ENCODE peak calls at places on chromosomes 6 and 20, in seven cellular contexts. F is uterus, H is adrenal gland, I is mammary epithelial cell, B is esophagus squamous epithelium, N is neural progenitor cell, W is testis. Z is an unnamed sample. For H3K4me1, the result is how much of the 10 kb centered on the place peaks cover.

GRCh38 chr20:64080013-64080812 is at the start of gene OPRL1:
- DNase-seq in I (no peak), W (no peak), F (no peak), N (peak), H (peak), B (no peak), Z (no peak)

GRCh38 chr6:79335133-79335674 is 100.7 kb upstream of the HMGN3 start:
- DNase-seq in N (no peak), W (no peak), B (no peak), I (peak), F (no peak), H (no peak), Z (no peak)

GRCh38 chr20:62796699-62797491 is 622 bp downstream of the MRGBP start:
- DNase-seq in N (no peak), B (no peak), I (no peak), F (no peak), H (peak), W (no peak), Z (no peak)

GRCh38 chr20:46946796-46947195 is 52.2 kb downstream of the EYA2 start:
- DNase-seq in I (no peak), H (no peak), N (no peak), W (no peak), B (no peak), F (no peak), Z (no peak)

GRCh38 chr20:1941226-1941625 is 46.0 kb downstream of the SIRPA start:
- DNase-seq in H (peak), B (no peak), W (no peak), N (no peak), F (no peak), I (peak), Z (no peak)

GRCh38 chr20:10671221-10671849 is 2.5 kb downstream of the JAG1 start:
- DNase-seq in F (peak), I (peak), H (peak), N (peak), B (peak), W (peak), Z (peak)

GRCh38 chr6:121498481-121499276 is 63.2 kb downstream of the GJA1 start:
- DNase-seq in B (no peak), H (no peak), N (no peak), I (no peak), W (no peak), F (peak), Z (no peak)

GRCh38 chr20:51525241-51526104 is 17.0 kb downstream of the NFATC2 start:
- DNase-seq in F (no peak), B (no peak), I (no peak), H (peak), N (no peak), W (no peak), Z (no peak)

GRCh38 chr20:18985551-18985950 is 172.0 kb downstream of the SCP2D1 start:
- DNase-seq in B (no peak), W (no peak), H (no peak), F (no peak), I (peak), N (no peak), Z (no peak)

GRCh38 chr6:131636880-131637792 is at the start of gene ENPP3:
- DNase-seq in H (no peak), B (no peak), W (no peak), I (no peak), N (no peak), F (no peak), Z (no peak)

GRCh38 chr20:63501818-63502670 is 3.2 kb upstream of the EEF1A2 start:
- DNase-seq in B (no peak), H (no peak), I (no peak), F (no peak), W (peak), N (peak), Z (peak)

GRCh38 chr6:150940951-150941350 is 75.4 kb downstream of the MTHFD1L start:
- DNase-seq in B (no peak), W (no peak), N (no peak), I (no peak), F (no peak), H (peak), Z (no peak)

GRCh38 chr6:87473419-87473903 is 687 bp downstream of the SLC35A1 start:
- DNase-seq in W (peak), F (no peak), I (peak), H (no peak), B (no peak), N (peak), Z (peak)

GRCh38 chr6:85417336-85417735 is 32.5 kb upstream of the NT5E start:
- DNase-seq in N (no peak), F (no peak), I (peak), H (no peak), W (no peak), B (no peak), Z (no peak)

GRCh38 chr20:41364236-41364855 is 2.3 kb downstream of the EMILIN3 start:
- DNase-seq in F (no peak), W (no peak), B (no peak), H (no peak), I (no peak), N (no peak), Z (no peak)

GRCh38 chr6:118894425-118895240 is 681 bp downstream of the ASF1A start:
- DNase-seq in N (peak), B (peak), F (peak), I (peak), H (peak), W (peak), Z (peak)

GRCh38 chr6:121817141-121817540 is 381.7 kb downstream of the GJA1 start:
- DNase-seq in N (no peak), B (no peak), F (no peak), I (no peak), W (no peak), H (no peak), Z (no peak)

GRCh38 chr20:46963758-46964181 is 69.1 kb downstream of the EYA2 start:
- DNase-seq in I (peak), N (no peak), F (no peak), B (no peak), H (no peak), W (no peak), Z (no peak)

GRCh38 chr20:50281831-50282591 is 91.4 kb downstream of the CEBPB start:
- DNase-seq in I (no peak), F (no peak), H (peak), B (no peak), N (peak), W (no peak), Z (no peak)

GRCh38 chr6:47810885-47811284 is 29.1 kb downstream of the OPN5 start:
- DNase-seq in N (peak), I (no peak), B (no peak), F (no peak), H (no peak), W (no peak), Z (no peak)

GRCh38 chr6:165847407-165848098 is 184.5 kb upstream of the PDE10A start:
- DNase-seq in B (no peak), I (no peak), H (peak), F (peak), W (peak), N (no peak), Z (no peak)

GRCh38 chr6:53112871-53113270 is 35.8 kb downstream of the GCM1 start:
- DNase-seq in F (no peak), I (peak), H (no peak), N (no peak), B (no peak), W (no peak), Z (no peak)

GRCh38 chr6:111024661-111025060 is 42.8 kb downstream of the RPF2 start:
- DNase-seq in B (no peak), W (no peak), I (no peak), N (no peak), F (no peak), H (no peak), Z (no peak)

GRCh38 chr6:31767096-31767645 is 4.7 kb downstream of the SAPCD1 start:
- DNase-seq in W (no peak), N (no peak), F (no peak), H (no peak), I (no peak), B (no peak), Z (no peak)

GRCh38 chr6:35367646-35368037 is 25.3 kb downstream of the PPARD start:
- DNase-seq in W (no peak), F (no peak), I (no peak), H (no peak), N (no peak), B (no peak), Z (no peak)

GRCh38 chr20:32797160-32797468 is 22.6 kb upstream of the MAPRE1 start:
- DNase-seq in B (no peak), N (no peak), W (no peak), F (no peak), H (no peak), I (no peak), Z (no peak)

GRCh38 chr20:64241061-64241460 is 14.5 kb upstream of the PCMTD2 start:
- DNase-seq in W (no peak), F (no peak), B (no peak), N (no peak), I (no peak), H (no peak), Z (no peak)

GRCh38 chr20:9583151-9583550 is 68.8 kb downstream of the LAMP5 start:
- DNase-seq in H (no peak), F (no peak), B (no peak), W (no peak), N (no peak), I (no peak), Z (no peak)

GRCh38 chr6:41072836-41073202 is at the start of gene NFYA:
- DNase-seq in I (no peak), B (peak), W (no peak), N (peak), F (no peak), H (no peak), Z (no peak)

GRCh38 chr20:11232249-11232648 is 558.5 kb upstream of the JAG1 start:
- DNase-seq in F (no peak), H (no peak), W (no peak), N (no peak), B (no peak), I (no peak), Z (no peak)

GRCh38 chr6:315921-316752 is 23.9 kb downstream of the DUSP22 start:
- DNase-seq in W (no peak), N (no peak), F (no peak), I (no peak), H (no peak), B (no peak), Z (no peak)

GRCh38 chr20:5056801-5057599 is 55.7 kb upstream of the SLC23A2 start:
- DNase-seq in H (peak), W (peak), I (peak), B (no peak), F (no peak), N (no peak), Z (peak)

GRCh38 chr6:142912125-142912524 is 32.9 kb downstream of the HIVEP2 start:
- DNase-seq in I (no peak), W (no peak), N (no peak), F (no peak), H (no peak), B (no peak), Z (no peak)

GRCh38 chr6:80543151-80543550 is 436.7 kb downstream of the BCKDHB start:
- DNase-seq in B (no peak), W (no peak), I (no peak), H (no peak), F (no peak), N (no peak), Z (no peak)

GRCh38 chr6:163865380-163865779 is 450.9 kb downstream of the QKI start:
- DNase-seq in H (no peak), W (no peak), B (no peak), N (no peak), F (no peak), I (no peak), Z (no peak)

GRCh38 chr6:159463440-159463839 is 229.6 kb downstream of the SOD2 start:
- DNase-seq in F (no peak), N (peak), W (no peak), H (no peak), I (peak), B (no peak), Z (no peak)

GRCh38 chr20:63406011-63406410 is 44.9 kb upstream of the CHRNA4 start:
- DNase-seq in I (no peak), W (no peak), H (no peak), N (no peak), F (no peak), B (no peak), Z (no peak)

GRCh38 chr20:4613718-4614620 is 107.7 kb upstream of the PRND start:
- DNase-seq in N (peak), I (peak), H (peak), W (peak), F (peak), B (peak), Z (peak)

DNA sequence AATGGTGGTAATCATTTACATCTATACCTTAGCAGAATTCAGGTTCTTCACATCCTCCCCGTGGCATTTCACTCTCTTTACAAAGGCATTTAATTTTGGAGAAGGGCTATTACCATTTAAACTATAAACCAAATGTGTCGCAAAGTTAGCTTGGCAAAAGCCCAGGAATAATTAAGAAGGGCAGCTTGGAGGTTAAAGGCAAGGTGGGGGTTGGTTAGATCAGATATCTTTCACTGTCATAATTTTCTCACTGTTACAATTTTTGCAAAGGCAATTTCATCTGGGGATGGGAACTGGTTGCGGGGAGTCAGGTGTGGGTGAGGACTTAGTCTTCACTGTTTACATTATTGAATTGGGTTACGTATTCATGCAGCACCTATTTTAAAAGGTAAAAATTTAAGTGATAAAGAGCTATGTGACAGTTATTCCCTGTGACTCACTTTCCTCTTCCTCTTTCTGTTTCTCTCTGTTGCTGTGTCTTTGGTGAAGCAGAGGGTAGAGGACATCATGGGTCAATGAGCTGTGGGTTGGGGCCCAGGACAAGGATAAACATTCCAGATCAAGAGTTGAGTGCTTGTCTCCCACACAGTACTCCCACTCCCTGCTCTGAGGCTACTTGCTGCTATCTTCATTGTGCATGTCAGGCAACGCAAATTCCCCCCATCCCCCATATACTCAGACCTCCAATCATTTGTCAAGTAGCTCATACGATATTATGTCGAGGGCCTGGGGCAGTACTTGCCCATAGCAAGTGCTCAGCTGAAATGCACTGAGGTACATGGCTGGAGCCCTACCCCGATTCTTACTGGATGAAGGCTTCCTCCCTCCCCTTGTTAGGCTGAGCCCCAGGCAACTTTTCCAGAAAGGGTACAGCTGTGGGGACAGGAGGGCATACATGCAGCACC is 223.1 kb upstream of the MYLIP start:
- DNase-seq in H (no peak), F (no peak), B (no peak), I (no peak), W (peak), N (no peak), Z (no peak)
- H3K4me1 ChIP-seq in H (under half), F (under half), B (under half), I (under half), W (under half), N (under half), Z (under half)

GRCh38 chr6:3330199-3330598 is 71.5 kb downstream of the PSMG4 start:
- DNase-seq in N (no peak), I (no peak), H (no peak), B (no peak), W (no peak), F (no peak), Z (no peak)
- TF ChIP-seq CTCF in N (peak), I (no peak), H (no peak), B (no peak), W (no peak), F (no peak), Z (no peak)

GRCh38 chr20:37695684-37696342 is 2.0 kb downstream of the CTNNBL1 start:
- DNase-seq in H (no peak), B (no peak), I (no peak), N (no peak), F (no peak), W (no peak), Z (no peak)
- H3K4me1 ChIP-seq in H (under half), B (under half), I (under half), N (under half), F (under half), W (under half), Z (under half)

GRCh38 chr20:35617397-35618031 is 1.9 kb downstream of the SPAG4 start:
- DNase-seq in F (peak), N (peak), H (peak), I (peak), W (peak), B (no peak), Z (peak)
- TF ChIP-seq CTCF in F (peak), N (peak), H (peak), I (peak), W (peak), B (peak), Z (peak)

DNA sequence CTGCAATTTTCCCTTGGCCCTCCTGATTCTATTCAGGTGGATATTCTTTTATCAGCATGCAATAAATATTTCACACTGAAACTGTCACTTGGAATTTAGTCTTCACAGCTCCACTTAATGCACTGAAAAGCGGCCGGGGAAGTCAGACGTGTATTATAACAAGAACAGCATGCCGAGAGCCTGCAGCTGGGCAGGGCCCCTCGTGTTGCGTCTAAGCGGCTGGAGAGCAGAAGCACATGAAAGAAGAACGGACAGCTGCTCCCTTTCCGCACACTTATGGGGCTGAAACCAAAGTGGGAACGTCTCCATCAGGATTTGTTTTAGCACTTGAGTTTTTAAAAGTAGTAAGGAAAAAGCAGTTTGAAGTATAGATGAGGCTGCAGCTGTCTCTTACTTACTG is 57.2 kb downstream of the LYRM4 start:
- DNase-seq in F (no peak), W (no peak), I (no peak), B (no peak), N (no peak), H (no peak), Z (no peak)
- H3K4me1 ChIP-seq in F (under half), W (under half), I (under half), B (under half), N (half or more), H (under half), Z (half or more)

GRCh38 chr20:14067631-14068030 is 72.3 kb downstream of the MACROD2 start:
- DNase-seq in N (no peak), I (peak), B (no peak), H (no peak), F (no peak), W (no peak), Z (no peak)

GRCh38 chr20:14062786-14063185 is 67.5 kb downstream of the MACROD2 start:
- DNase-seq in B (no peak), N (no peak), I (peak), W (no peak), H (no peak), F (no peak), Z (no peak)

GRCh38 chr20:14064333-14064732 is 69.0 kb downstream of the MACROD2 start:
- DNase-seq in N (no peak), H (no peak), W (no peak), F (no peak), I (no peak), B (no peak), Z (no peak)

GRCh38 chr20:14064921-14065320 is 69.6 kb downstream of the MACROD2 start:
- DNase-seq in B (no peak), F (no peak), N (no peak), I (no peak), H (no peak), W (no peak), Z (no peak)

GRCh38 chr20:14065774-14066173 is 70.5 kb downstream of the MACROD2 start:
- DNase-seq in B (no peak), H (no peak), I (no peak), W (no peak), F (no peak), N (no peak), Z (no peak)
- TF ChIP-seq CTCF in B (no peak), H (no peak), I (no peak), W (no peak), F (no peak), N (no peak), Z (no peak)

DNA sequence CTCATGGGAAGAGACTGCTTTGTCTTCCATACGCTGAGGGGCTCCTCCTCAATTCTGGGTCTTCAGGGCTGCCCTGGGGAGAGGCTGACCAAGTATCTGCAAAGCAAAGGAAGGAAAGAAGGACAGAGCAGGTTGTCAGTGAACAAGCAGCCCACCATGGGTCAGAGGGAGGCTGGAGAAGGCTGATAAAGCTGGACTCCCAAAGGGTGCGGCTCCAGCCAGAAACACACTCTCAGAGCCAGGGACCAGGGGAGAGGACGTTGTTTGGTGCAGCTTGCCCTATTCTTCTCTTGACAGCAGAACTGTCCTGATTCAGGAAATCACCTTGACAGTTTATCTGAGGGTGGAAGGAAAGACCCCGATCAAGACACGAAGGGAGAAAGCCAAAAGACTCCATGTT is 10.4 kb upstream of the CTCFL start:
- DNase-seq in N (no peak), W (no peak), I (no peak), F (no peak), B (no peak), H (no peak), Z (no peak)
- H3K4me1 ChIP-seq in N (under half), W (under half), I (under half), F (under half), B (under half), H (under half), Z (under half)

Z was measured in heart right ventricle.